ENCODE peak calls at places on chromosome 4, in ten cellular contexts. N, X, E, S, J, V, R, T, Y and M are unnamed samples. For H3K36me3 and H3K4me1, the result is how much of the 10 kb centered on the place peaks cover.

GRCh38 chr4:2084316-2084715 is 25.2 kb downstream of the NAT8L start:
- DNase-seq in N (no peak), X (peak), E (peak), S (no peak), J (peak), V (peak), R (no peak), T (no peak), Y (no peak), M (peak)

GRCh38 chr4:163161536-163162205 is 5.0 kb downstream of the NAF1 start:
- DNase-seq in N (no peak), X (no peak), E (no peak), S (no peak), J (no peak), V (no peak), R (no peak), T (no peak), Y (no peak), M (no peak)

GRCh38 chr4:177108708-177109107 is 201.0 kb upstream of the NEIL3 start:
- DNase-seq in N (no peak), X (no peak), E (no peak), S (peak), J (no peak), V (no peak), R (no peak), T (peak), Y (no peak), M (no peak)

GRCh38 chr4:32148120-32148666 is 1428.0 kb downstream of the PCDH7 start:
- DNase-seq in N (no peak), X (no peak), E (no peak), S (peak), J (no peak), V (no peak), R (no peak), T (peak), Y (no peak), M (no peak)

GRCh38 chr4:145804134-145804533 is 124.2 kb downstream of the C4orf51 start:
- DNase-seq in N (no peak), X (no peak), E (no peak), S (no peak), J (no peak), V (no peak), R (no peak), T (no peak), Y (no peak), M (no peak)

GRCh38 chr4:177161781-177162180 is 147.9 kb upstream of the NEIL3 start:
- DNase-seq in N (no peak), X (no peak), E (no peak), S (no peak), J (no peak), V (no peak), R (no peak), T (no peak), Y (no peak), M (no peak)

GRCh38 chr4:187128226-187128625 is 404.6 kb upstream of the FAT1 start:
- DNase-seq in N (no peak), X (no peak), E (no peak), S (peak), J (no peak), V (no peak), R (no peak), T (no peak), Y (no peak), M (no peak)

GRCh38 chr4:87589531-87589930 is 18.8 kb upstream of the DSPP start:
- DNase-seq in N (no peak), X (no peak), E (no peak), S (peak), J (no peak), V (no peak), R (no peak), T (no peak), Y (no peak), M (no peak)

GRCh38 chr4:41364871-41365270 is 108.1 kb downstream of the UCHL1 start:
- DNase-seq in N (no peak), X (no peak), E (no peak), S (no peak), J (no peak), V (no peak), R (no peak), T (no peak), Y (no peak), M (no peak)

GRCh38 chr4:81518762-81519427 is 47.2 kb upstream of the RASGEF1B start:
- DNase-seq in N (no peak), X (no peak), E (no peak), S (no peak), J (no peak), V (no peak), R (no peak), T (no peak), Y (no peak), M (no peak)

GRCh38 chr4:158056689-158057245 is 116.1 kb downstream of the GASK1B start:
- DNase-seq in N (no peak), X (no peak), E (no peak), S (no peak), J (no peak), V (no peak), R (no peak), T (no peak), Y (no peak), M (no peak)

GRCh38 chr4:147571021-147571770 is 46.0 kb upstream of the TMEM184C start:
- DNase-seq in N (no peak), X (no peak), E (no peak), S (no peak), J (no peak), V (no peak), R (no peak), T (no peak), Y (no peak), M (no peak)

GRCh38 chr4:41155194-41155830 is 59.0 kb downstream of the APBB2 start:
- DNase-seq in N (no peak), X (no peak), E (no peak), S (peak), J (no peak), V (no peak), R (no peak), T (no peak), Y (no peak), M (no peak)

GRCh38 chr4:154692311-154692818 is 51.4 kb upstream of the LRAT start:
- DNase-seq in N (no peak), X (no peak), E (no peak), S (no peak), J (no peak), V (no peak), R (no peak), T (no peak), Y (no peak), M (no peak)

GRCh38 chr4:119300072-119300387 is 21.9 kb downstream of the FABP2 start:
- DNase-seq in N (peak), X (peak), E (peak), S (no peak), J (peak), V (peak), R (no peak), T (no peak), Y (no peak), M (no peak)

GRCh38 chr4:61734409-61734808 is 534.3 kb downstream of the ADGRL3 start:
- DNase-seq in N (no peak), X (no peak), E (no peak), S (no peak), J (no peak), V (no peak), R (no peak), T (no peak), Y (no peak), M (no peak)

GRCh38 chr4:61740950-61741638 is 541.0 kb downstream of the ADGRL3 start:
- DNase-seq in N (no peak), X (no peak), E (no peak), S (peak), J (no peak), V (no peak), R (no peak), T (peak), Y (no peak), M (peak)

GRCh38 chr4:61739899-61740298 is 539.8 kb downstream of the ADGRL3 start:
- DNase-seq in N (no peak), X (no peak), E (no peak), S (no peak), J (no peak), V (no peak), R (no peak), T (no peak), Y (no peak), M (no peak)
- H3K36me3 ChIP-seq in N (under half), X (under half), E (under half), S (under half), J (under half), V (under half), R (under half), T (under half), Y (under half), M (under half)

GRCh38 chr4:153471691-153472080 is 5.5 kb downstream of the TMEM131L start:
- DNase-seq in N (no peak), X (no peak), E (no peak), S (no peak), J (no peak), V (no peak), R (no peak), T (no peak), Y (peak), M (no peak)
- H3K4me1 ChIP-seq in N (under half), X (under half), E (under half), S (under half), J (under half), V (under half), R (under half), T (under half), Y (half or more), M (under half)

GRCh38 chr4:51868449-51868847 is 25.5 kb downstream of the DCUN1D4 start:
- DNase-seq in N (no peak), X (no peak), E (no peak), S (no peak), J (no peak), V (no peak), R (no peak), T (no peak), Y (no peak), M (no peak)
- H3K36me3 ChIP-seq in N (half or more), X (half or more), E (half or more), S (under half), J (under half), V (half or more), R (under half), T (under half), Y (under half), M (half or more)

DNA sequence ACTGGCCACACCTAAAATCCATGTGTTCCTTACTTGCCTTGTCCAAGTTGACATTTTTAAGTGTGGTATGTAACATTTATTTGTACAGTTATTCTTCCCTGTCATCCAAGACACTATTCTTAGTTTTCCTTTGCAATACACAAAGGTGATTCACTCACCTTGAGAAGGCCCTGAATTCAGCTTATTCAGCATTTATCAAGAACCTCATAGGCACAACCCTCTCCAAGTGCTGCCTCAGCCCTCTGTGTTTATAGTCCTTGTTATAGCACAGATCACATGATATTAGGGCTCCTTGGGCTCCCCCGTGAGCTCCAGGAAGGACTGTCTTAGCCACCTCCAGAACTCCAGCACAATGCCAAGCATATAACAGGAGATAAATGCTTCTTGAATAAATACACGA is 152.3 kb downstream of the RASL11B start:
- DNase-seq in N (no peak), X (no peak), E (no peak), S (no peak), J (no peak), V (no peak), R (no peak), T (no peak), Y (no peak), M (no peak)
- H3K4me1 ChIP-seq in N (half or more), X (under half), E (under half), S (under half), J (under half), V (under half), R (under half), T (under half), Y (under half), M (under half)

GRCh38 chr4:70830054-70830453 is 9.6 kb downstream of the GRSF1 start:
- DNase-seq in N (no peak), X (no peak), E (no peak), S (no peak), J (no peak), V (no peak), R (no peak), T (no peak), Y (no peak), M (no peak)

GRCh38 chr4:70829492-70829891 is 10.2 kb downstream of the GRSF1 start:
- DNase-seq in N (no peak), X (no peak), E (no peak), S (no peak), J (no peak), V (no peak), R (no peak), T (no peak), Y (no peak), M (no peak)

GRCh38 chr4:70831293-70831692 is 8.4 kb downstream of the GRSF1 start:
- DNase-seq in N (no peak), X (no peak), E (no peak), S (no peak), J (no peak), V (no peak), R (no peak), T (no peak), Y (no peak), M (no peak)

GRCh38 chr4:70836081-70836480 is 3.6 kb downstream of the GRSF1 start:
- DNase-seq in N (no peak), X (no peak), E (no peak), S (no peak), J (no peak), V (no peak), R (no peak), T (no peak), Y (no peak), M (no peak)

GRCh38 chr4:70833701-70834100 is 6.0 kb downstream of the GRSF1 start:
- DNase-seq in N (no peak), X (no peak), E (no peak), S (no peak), J (no peak), V (no peak), R (no peak), T (no peak), Y (no peak), M (no peak)
- H3K36me3 ChIP-seq in N (half or more), X (half or more), E (half or more), S (under half), J (under half), V (half or more), R (under half), T (under half), Y (under half), M (half or more)